ENCODE peak calls at places on chromosome 17, in eight cellular contexts. D is stimulated activated CD8-positive, alpha-beta memory T cell treated with anti-CD3 and anti-CD28 coated beads, Interleukin-15, amount 100 ng/mL, for 1 hour; E is T follicular helper cell; V is GM23338; F is activated CD4-positive, CD25-positive, alpha-beta regulatory T cell; W is activated CD8-positive, alpha-beta T cell treated with anti-CD3 and anti-CD28 coated beads for 36 hours; Q is CD8-positive, alpha-beta memory T cell; P is left cardiac atrium. Y is an unnamed sample.
A peak's percentile ranks its signal among the peaks of the same experiment; 100 is the strongest.

GRCh38 chr17:61587807-61588660 is 3.0 kb downstream of the NACA2 start:
- DNase-seq in W (no peak), D (no peak), F (no peak), V (no peak), P (no peak), E (no peak), Q (no peak), Y (no peak)

GRCh38 chr17:80585880-80586279 is 41.2 kb downstream of the RPTOR start:
- DNase-seq in F (no peak), D (no peak), Q (no peak), E (no peak), W (no peak), P (no peak), V (no peak), Y (no peak)

GRCh38 chr17:12927541-12928425 is 90.0 kb downstream of the ELAC2 start:
- DNase-seq in P (peak; percentile 33), F (no peak), E (no peak), Q (no peak), D (no peak), W (no peak), V (no peak), Y (no peak)

GRCh38 chr17:31560836-31561235 is 169.4 kb downstream of the RAB11FIP4 start:
- DNase-seq in Q (no peak), D (no peak), V (peak; percentile 47), P (no peak), W (no peak), E (no peak), F (no peak), Y (no peak)

GRCh38 chr17:72789711-72790110 is 302.8 kb downstream of the SLC39A11 start:
- DNase-seq in V (no peak), W (no peak), Q (no peak), P (no peak), D (no peak), E (no peak), F (no peak), Y (no peak)

GRCh38 chr17:58679263-58680037 is 12.4 kb downstream of the TEX14 start:
- DNase-seq in W (no peak), F (no peak), E (no peak), D (no peak), Q (no peak), P (no peak), V (peak; percentile 49), Y (no peak)

GRCh38 chr17:78258323-78259229 is 27.1 kb downstream of the TMEM235 start:
- DNase-seq in F (peak; percentile 78), P (peak; percentile 82), D (peak; percentile 35), Q (peak; percentile 74), W (peak; percentile 80), V (peak; percentile 62), E (peak; percentile 54), Y (peak; percentile 43)

GRCh38 chr17:67137026-67137370 is 92.6 kb downstream of the CACNG1 start:
- DNase-seq in P (no peak), D (no peak), Q (no peak), W (no peak), F (no peak), V (no peak), E (no peak), Y (no peak)

GRCh38 chr17:14712471-14713075 is 411.7 kb downstream of the HS3ST3B1 start:
- DNase-seq in Q (no peak), F (no peak), W (no peak), V (no peak), D (no peak), P (no peak), E (no peak), Y (no peak)

GRCh38 chr17:45030733-45031132 is 20.7 kb downstream of the DCAKD start:
- DNase-seq in W (no peak), F (no peak), V (no peak), E (no peak), Q (no peak), P (no peak), D (no peak), Y (no peak)

GRCh38 chr17:66190738-66191606 is 961 bp downstream of the CEP112 start:
- DNase-seq in V (no peak), D (no peak), F (no peak), Q (no peak), E (no peak), P (peak; percentile 25), W (no peak), Y (no peak)